ENCODE peak calls at places on chromosomes 2 and 18, in seven cellular contexts. One of them, this sample, is unnamed.

GRCh38 chr2:119431155-119431975 is at the start of gene TMEM37:
- DNase-seq in esophagus squamous epithelium: no peak
- DNase-seq in CD8-positive, alpha-beta memory T cell: no peak
- DNase-seq in HS-5: no peak
- DNase-seq in activated T-helper 1 cell treated with anti-CD3 and anti-CD28 coated beads, Interleukin-2, amount 50 U/mL, for 16 hours: no peak
- DNase-seq in stimulated activated CD4-positive, alpha-beta T cell treated with anti-CD3 and anti-CD28 coated beads, Interleukin-4, amount 100 ng/mL, for 48 hours: no peak
- DNase-seq in iPS DF 19.7: no peak
- DNase-seq in this sample: no peak

GRCh38 chr18:59229681-59230443 is 9.9 kb downstream of the GRP start:
- DNase-seq in CD8-positive, alpha-beta memory T cell: no peak
- DNase-seq in iPS DF 19.7: no peak
- DNase-seq in HS-5: no peak
- DNase-seq in esophagus squamous epithelium: no peak
- DNase-seq in stimulated activated CD4-positive, alpha-beta T cell treated with anti-CD3 and anti-CD28 coated beads, Interleukin-4, amount 100 ng/mL, for 48 hours: no peak
- DNase-seq in activated T-helper 1 cell treated with anti-CD3 and anti-CD28 coated beads, Interleukin-2, amount 50 U/mL, for 16 hours: no peak
- DNase-seq in this sample: no peak

GRCh38 chr2:13005761-13006336 is 289.1 kb downstream of the TRIB2 start:
- DNase-seq in esophagus squamous epithelium: no peak
- DNase-seq in HS-5: no peak
- DNase-seq in CD8-positive, alpha-beta memory T cell: no peak
- DNase-seq in iPS DF 19.7: no peak
- DNase-seq in stimulated activated CD4-positive, alpha-beta T cell treated with anti-CD3 and anti-CD28 coated beads, Interleukin-4, amount 100 ng/mL, for 48 hours: no peak
- DNase-seq in activated T-helper 1 cell treated with anti-CD3 and anti-CD28 coated beads, Interleukin-2, amount 50 U/mL, for 16 hours: no peak
- DNase-seq in this sample: no peak

GRCh38 chr2:20196881-20197204 is 28.1 kb downstream of the SDC1 start:
- DNase-seq in esophagus squamous epithelium: no peak
- DNase-seq in HS-5: no peak
- DNase-seq in CD8-positive, alpha-beta memory T cell: no peak
- DNase-seq in iPS DF 19.7: no peak
- DNase-seq in activated T-helper 1 cell treated with anti-CD3 and anti-CD28 coated beads, Interleukin-2, amount 50 U/mL, for 16 hours: no peak
- DNase-seq in stimulated activated CD4-positive, alpha-beta T cell treated with anti-CD3 and anti-CD28 coated beads, Interleukin-4, amount 100 ng/mL, for 48 hours: no peak
- DNase-seq in this sample: no peak

GRCh38 chr2:85723707-85724360 is 29.7 kb downstream of the GNLY start:
- DNase-seq in HS-5: no peak
- DNase-seq in activated T-helper 1 cell treated with anti-CD3 and anti-CD28 coated beads, Interleukin-2, amount 50 U/mL, for 16 hours: no peak
- DNase-seq in stimulated activated CD4-positive, alpha-beta T cell treated with anti-CD3 and anti-CD28 coated beads, Interleukin-4, amount 100 ng/mL, for 48 hours: no peak
- DNase-seq in esophagus squamous epithelium: no peak
- DNase-seq in CD8-positive, alpha-beta memory T cell: no peak
- DNase-seq in iPS DF 19.7: no peak
- DNase-seq in this sample: no peak

GRCh38 chr2:43453771-43454170 is 142.1 kb downstream of the THADA start:
- DNase-seq in iPS DF 19.7: no peak
- DNase-seq in CD8-positive, alpha-beta memory T cell: no peak
- DNase-seq in HS-5: no peak
- DNase-seq in activated T-helper 1 cell treated with anti-CD3 and anti-CD28 coated beads, Interleukin-2, amount 50 U/mL, for 16 hours: no peak
- DNase-seq in esophagus squamous epithelium: no peak
- DNase-seq in stimulated activated CD4-positive, alpha-beta T cell treated with anti-CD3 and anti-CD28 coated beads, Interleukin-4, amount 100 ng/mL, for 48 hours: no peak
- DNase-seq in this sample: no peak

GRCh38 chr2:24317491-24317920 is 42.8 kb downstream of the ITSN2 start:
- DNase-seq in iPS DF 19.7: no peak
- DNase-seq in stimulated activated CD4-positive, alpha-beta T cell treated with anti-CD3 and anti-CD28 coated beads, Interleukin-4, amount 100 ng/mL, for 48 hours: no peak
- DNase-seq in CD8-positive, alpha-beta memory T cell: no peak
- DNase-seq in esophagus squamous epithelium: no peak
- DNase-seq in HS-5: no peak
- DNase-seq in activated T-helper 1 cell treated with anti-CD3 and anti-CD28 coated beads, Interleukin-2, amount 50 U/mL, for 16 hours: no peak
- DNase-seq in this sample: no peak

GRCh38 chr18:55753643-55754255 is 165.8 kb upstream of the TCF4 start:
- DNase-seq in activated T-helper 1 cell treated with anti-CD3 and anti-CD28 coated beads, Interleukin-2, amount 50 U/mL, for 16 hours: no peak
- DNase-seq in CD8-positive, alpha-beta memory T cell: no peak
- DNase-seq in HS-5: peak
- DNase-seq in stimulated activated CD4-positive, alpha-beta T cell treated with anti-CD3 and anti-CD28 coated beads, Interleukin-4, amount 100 ng/mL, for 48 hours: no peak
- DNase-seq in iPS DF 19.7: no peak
- DNase-seq in esophagus squamous epithelium: no peak
- DNase-seq in this sample: no peak

GRCh38 chr2:232388324-232388891 is 9.9 kb downstream of the ALPP start:
- DNase-seq in stimulated activated CD4-positive, alpha-beta T cell treated with anti-CD3 and anti-CD28 coated beads, Interleukin-4, amount 100 ng/mL, for 48 hours: no peak
- DNase-seq in esophagus squamous epithelium: no peak
- DNase-seq in CD8-positive, alpha-beta memory T cell: no peak
- DNase-seq in activated T-helper 1 cell treated with anti-CD3 and anti-CD28 coated beads, Interleukin-2, amount 50 U/mL, for 16 hours: no peak
- DNase-seq in HS-5: no peak
- DNase-seq in iPS DF 19.7: no peak
- DNase-seq in this sample: no peak

GRCh38 chr2:173210270-173211196 is 134.9 kb downstream of the MAP3K20 start:
- DNase-seq in CD8-positive, alpha-beta memory T cell: peak
- DNase-seq in activated T-helper 1 cell treated with anti-CD3 and anti-CD28 coated beads, Interleukin-2, amount 50 U/mL, for 16 hours: peak
- DNase-seq in iPS DF 19.7: peak
- DNase-seq in HS-5: peak
- DNase-seq in esophagus squamous epithelium: peak
- DNase-seq in stimulated activated CD4-positive, alpha-beta T cell treated with anti-CD3 and anti-CD28 coated beads, Interleukin-4, amount 100 ng/mL, for 48 hours: peak
- DNase-seq in this sample: peak

GRCh38 chr2:236806133-236806532 is 236.5 kb downstream of the ACKR3 start:
- DNase-seq in CD8-positive, alpha-beta memory T cell: no peak
- DNase-seq in iPS DF 19.7: no peak
- DNase-seq in esophagus squamous epithelium: no peak
- DNase-seq in stimulated activated CD4-positive, alpha-beta T cell treated with anti-CD3 and anti-CD28 coated beads, Interleukin-4, amount 100 ng/mL, for 48 hours: no peak
- DNase-seq in HS-5: no peak
- DNase-seq in activated T-helper 1 cell treated with anti-CD3 and anti-CD28 coated beads, Interleukin-2, amount 50 U/mL, for 16 hours: no peak
- DNase-seq in this sample: no peak

GRCh38 chr2:173354601-173355131 is at the start of gene CDCA7:
- DNase-seq in activated T-helper 1 cell treated with anti-CD3 and anti-CD28 coated beads, Interleukin-2, amount 50 U/mL, for 16 hours: no peak
- DNase-seq in HS-5: peak
- DNase-seq in stimulated activated CD4-positive, alpha-beta T cell treated with anti-CD3 and anti-CD28 coated beads, Interleukin-4, amount 100 ng/mL, for 48 hours: peak
- DNase-seq in iPS DF 19.7: no peak
- DNase-seq in CD8-positive, alpha-beta memory T cell: peak
- DNase-seq in esophagus squamous epithelium: no peak
- DNase-seq in this sample: peak

GRCh38 chr18:69588301-69588700 is 187.6 kb downstream of the DOK6 start:
- DNase-seq in iPS DF 19.7: no peak
- DNase-seq in CD8-positive, alpha-beta memory T cell: no peak
- DNase-seq in HS-5: no peak
- DNase-seq in esophagus squamous epithelium: no peak
- DNase-seq in stimulated activated CD4-positive, alpha-beta T cell treated with anti-CD3 and anti-CD28 coated beads, Interleukin-4, amount 100 ng/mL, for 48 hours: no peak
- DNase-seq in activated T-helper 1 cell treated with anti-CD3 and anti-CD28 coated beads, Interleukin-2, amount 50 U/mL, for 16 hours: no peak
- DNase-seq in this sample: no peak

GRCh38 chr18:31044926-31045325 is 2.4 kb upstream of the DSC3 start:
- DNase-seq in stimulated activated CD4-positive, alpha-beta T cell treated with anti-CD3 and anti-CD28 coated beads, Interleukin-4, amount 100 ng/mL, for 48 hours: no peak
- DNase-seq in HS-5: no peak
- DNase-seq in activated T-helper 1 cell treated with anti-CD3 and anti-CD28 coated beads, Interleukin-2, amount 50 U/mL, for 16 hours: no peak
- DNase-seq in esophagus squamous epithelium: no peak
- DNase-seq in CD8-positive, alpha-beta memory T cell: no peak
- DNase-seq in iPS DF 19.7: no peak
- DNase-seq in this sample: no peak

GRCh38 chr2:230068658-230069080 is at the start of gene SLC16A14:
- DNase-seq in esophagus squamous epithelium: no peak
- DNase-seq in activated T-helper 1 cell treated with anti-CD3 and anti-CD28 coated beads, Interleukin-2, amount 50 U/mL, for 16 hours: no peak
- DNase-seq in HS-5: no peak
- DNase-seq in stimulated activated CD4-positive, alpha-beta T cell treated with anti-CD3 and anti-CD28 coated beads, Interleukin-4, amount 100 ng/mL, for 48 hours: no peak
- DNase-seq in CD8-positive, alpha-beta memory T cell: no peak
- DNase-seq in iPS DF 19.7: no peak
- DNase-seq in this sample: no peak

GRCh38 chr2:39429738-39430137 is 7.3 kb downstream of the MAP4K3 start:
- DNase-seq in stimulated activated CD4-positive, alpha-beta T cell treated with anti-CD3 and anti-CD28 coated beads, Interleukin-4, amount 100 ng/mL, for 48 hours: no peak
- DNase-seq in HS-5: no peak
- DNase-seq in esophagus squamous epithelium: no peak
- DNase-seq in activated T-helper 1 cell treated with anti-CD3 and anti-CD28 coated beads, Interleukin-2, amount 50 U/mL, for 16 hours: no peak
- DNase-seq in CD8-positive, alpha-beta memory T cell: no peak
- DNase-seq in iPS DF 19.7: no peak
- DNase-seq in this sample: no peak

GRCh38 chr18:76610012-76610411 is 115.0 kb upstream of the ZNF516 start:
- DNase-seq in stimulated activated CD4-positive, alpha-beta T cell treated with anti-CD3 and anti-CD28 coated beads, Interleukin-4, amount 100 ng/mL, for 48 hours: no peak
- DNase-seq in esophagus squamous epithelium: no peak
- DNase-seq in CD8-positive, alpha-beta memory T cell: no peak
- DNase-seq in iPS DF 19.7: no peak
- DNase-seq in HS-5: no peak
- DNase-seq in activated T-helper 1 cell treated with anti-CD3 and anti-CD28 coated beads, Interleukin-2, amount 50 U/mL, for 16 hours: no peak
- DNase-seq in this sample: no peak

GRCh38 chr2:232170391-232170790 is 208.2 kb upstream of the ALPP start:
- DNase-seq in HS-5: no peak
- DNase-seq in esophagus squamous epithelium: no peak
- DNase-seq in CD8-positive, alpha-beta memory T cell: no peak
- DNase-seq in iPS DF 19.7: no peak
- DNase-seq in stimulated activated CD4-positive, alpha-beta T cell treated with anti-CD3 and anti-CD28 coated beads, Interleukin-4, amount 100 ng/mL, for 48 hours: no peak
- DNase-seq in activated T-helper 1 cell treated with anti-CD3 and anti-CD28 coated beads, Interleukin-2, amount 50 U/mL, for 16 hours: no peak
- DNase-seq in this sample: no peak

GRCh38 chr2:201208563-201209252 is 25.8 kb downstream of the CASP10 start:
- DNase-seq in esophagus squamous epithelium: peak
- DNase-seq in CD8-positive, alpha-beta memory T cell: no peak
- DNase-seq in HS-5: no peak
- DNase-seq in activated T-helper 1 cell treated with anti-CD3 and anti-CD28 coated beads, Interleukin-2, amount 50 U/mL, for 16 hours: no peak
- DNase-seq in stimulated activated CD4-positive, alpha-beta T cell treated with anti-CD3 and anti-CD28 coated beads, Interleukin-4, amount 100 ng/mL, for 48 hours: no peak
- DNase-seq in iPS DF 19.7: no peak
- DNase-seq in this sample: no peak

GRCh38 chr18:25921677-25922421 is 168.6 kb downstream of the SS18 start:
- DNase-seq in iPS DF 19.7: peak
- DNase-seq in stimulated activated CD4-positive, alpha-beta T cell treated with anti-CD3 and anti-CD28 coated beads, Interleukin-4, amount 100 ng/mL, for 48 hours: peak
- DNase-seq in CD8-positive, alpha-beta memory T cell: peak
- DNase-seq in HS-5: peak
- DNase-seq in activated T-helper 1 cell treated with anti-CD3 and anti-CD28 coated beads, Interleukin-2, amount 50 U/mL, for 16 hours: peak
- DNase-seq in esophagus squamous epithelium: no peak
- DNase-seq in this sample: no peak

GRCh38 chr2:123380536-123380935 is 644.6 kb upstream of the CNTNAP5 start:
- DNase-seq in activated T-helper 1 cell treated with anti-CD3 and anti-CD28 coated beads, Interleukin-2, amount 50 U/mL, for 16 hours: no peak
- DNase-seq in iPS DF 19.7: no peak
- DNase-seq in HS-5: no peak
- DNase-seq in stimulated activated CD4-positive, alpha-beta T cell treated with anti-CD3 and anti-CD28 coated beads, Interleukin-4, amount 100 ng/mL, for 48 hours: no peak
- DNase-seq in esophagus squamous epithelium: no peak
- DNase-seq in CD8-positive, alpha-beta memory T cell: no peak
- DNase-seq in this sample: no peak

GRCh38 chr2:60525859-60526258 is 27.6 kb downstream of the BCL11A start:
- DNase-seq in HS-5: no peak
- DNase-seq in activated T-helper 1 cell treated with anti-CD3 and anti-CD28 coated beads, Interleukin-2, amount 50 U/mL, for 16 hours: no peak
- DNase-seq in CD8-positive, alpha-beta memory T cell: no peak
- DNase-seq in esophagus squamous epithelium: no peak
- DNase-seq in stimulated activated CD4-positive, alpha-beta T cell treated with anti-CD3 and anti-CD28 coated beads, Interleukin-4, amount 100 ng/mL, for 48 hours: no peak
- DNase-seq in iPS DF 19.7: no peak
- DNase-seq in this sample: no peak

This sample was measured in activated CD4-positive, CD25-positive, alpha-beta regulatory T cell treated with anti-CD3 and anti-CD28 coated beads, Interleukin-2, amount 50 U/mL, for 16 hours.